ENCODE peak calls at places on chromosomes 12 and 14, in six cellular contexts. U is mesenchymal stem cell; I is astrocyte of the spinal cord; S is aorta; M is IMR-90; V is CD8-positive, alpha-beta memory T cell. W is an unnamed sample.

GRCh38 chr14:44766285-44766684 is 195.5 kb downstream of the KLHL28 start:
- DNase-seq in S (no peak), V (no peak), U (no peak), I (no peak), M (no peak), W (no peak)

GRCh38 chr12:53696285-53696654 is 20.4 kb upstream of the ATP5MC2 start:
- DNase-seq in U (peak), M (peak), V (no peak), I (peak), S (no peak), W (no peak)

GRCh38 chr12:26648999-26649398 is 184.0 kb downstream of the ITPR2 start:
- DNase-seq in V (no peak), M (no peak), I (no peak), U (no peak), S (no peak), W (no peak)

GRCh38 chr12:78185109-78185508 is 354.4 kb downstream of the NAV3 start:
- DNase-seq in S (no peak), V (no peak), I (peak), U (no peak), M (peak), W (no peak)

GRCh38 chr12:57606821-57607220 is 2.2 kb downstream of the DTX3 start:
- DNase-seq in V (no peak), M (no peak), I (no peak), U (no peak), S (no peak), W (no peak)

GRCh38 chr12:130983328-130984017 is 29.8 kb downstream of the ADGRD1 start:
- DNase-seq in U (no peak), M (no peak), I (no peak), S (no peak), V (no peak), W (no peak)

GRCh38 chr12:68001486-68002466 is 12.5 kb downstream of the IFNG-AS1 start:
- DNase-seq in S (no peak), I (peak), U (peak), M (peak), V (no peak), W (no peak)

GRCh38 chr12:113373440-113373839 is 15.1 kb downstream of the PLBD2 start:
- DNase-seq in V (no peak), I (no peak), U (no peak), M (no peak), S (no peak), W (no peak)

GRCh38 chr14:35337557-35338255 is 45.5 kb downstream of the PSMA6 start:
- DNase-seq in M (no peak), S (no peak), V (no peak), U (no peak), I (no peak), W (no peak)

GRCh38 chr12:67394600-67394999 is 125.4 kb downstream of the CAND1 start:
- DNase-seq in M (peak), S (peak), U (no peak), V (no peak), I (peak), W (no peak)

GRCh38 chr12:85825751-85826150 is 10.5 kb downstream of the RASSF9 start:
- DNase-seq in U (no peak), S (no peak), V (no peak), M (no peak), I (peak), W (no peak)

GRCh38 chr12:123490089-123490488 is 32.1 kb downstream of the SNRNP35 start:
- DNase-seq in U (no peak), M (no peak), S (no peak), I (no peak), V (no peak), W (no peak)

GRCh38 chr12:93174048-93174447 is 203.7 kb upstream of the NUDT4 start:
- DNase-seq in I (peak), M (peak), S (no peak), U (peak), V (no peak), W (no peak)

GRCh38 chr12:25427328-25428249 is 125.5 kb downstream of the LMNTD1 start:
- DNase-seq in S (no peak), V (no peak), I (no peak), M (peak), U (no peak), W (no peak)

GRCh38 chr12:71958056-71958455 is 19.4 kb downstream of the TPH2 start:
- DNase-seq in I (peak), U (peak), M (peak), V (no peak), S (no peak), W (no peak)

GRCh38 chr12:121590476-121591143 is 9.8 kb upstream of the KDM2B start:
- DNase-seq in V (peak), U (peak), I (peak), M (peak), S (no peak), W (no peak)

GRCh38 chr12:116026768-116027550 is 250.5 kb downstream of the MED13L start:
- DNase-seq in U (no peak), S (no peak), I (no peak), V (no peak), M (no peak), W (no peak)

GRCh38 chr14:96176811-96177211 is 27.8 kb upstream of the BDKRB2 start:
- DNase-seq in V (no peak), I (peak), U (no peak), S (no peak), M (peak), W (no peak)

GRCh38 chr12:117484901-117485300 is 123.5 kb upstream of the NOS1 start:
- DNase-seq in I (no peak), U (no peak), V (no peak), M (no peak), S (no peak), W (no peak)

GRCh38 chr12:91902860-91903683 is 242.6 kb downstream of the BTG1 start:
- DNase-seq in M (peak), I (no peak), U (peak), V (no peak), S (no peak), W (no peak)

W was measured in GDM1.